ENCODE peak calls at places on chromosomes 5 and 9, in six cellular contexts. One of them, this sample, is unnamed.

GRCh38 chr9:113580041-113580953 is 116.8 kb downstream of the RGS3 start:
- DNase-seq in cardiac fibroblast: peak; percentile 71
- DNase-seq in HFF-Myc: no peak
- DNase-seq in adipocyte: peak; percentile 52
- DNase-seq in kidney epithelial cell: no peak
- DNase-seq in tibial artery: peak; percentile 97
- DNase-seq in this sample: no peak

GRCh38 chr5:91361055-91361701 is 21.9 kb downstream of the ARRDC3 start:
- DNase-seq in cardiac fibroblast: no peak
- DNase-seq in HFF-Myc: no peak
- DNase-seq in adipocyte: no peak
- DNase-seq in kidney epithelial cell: no peak
- DNase-seq in tibial artery: no peak
- DNase-seq in this sample: no peak

GRCh38 chr5:8473827-8474568 is 605.0 kb downstream of the MTRR start:
- DNase-seq in cardiac fibroblast: no peak
- DNase-seq in HFF-Myc: no peak
- DNase-seq in adipocyte: no peak
- DNase-seq in kidney epithelial cell: no peak
- DNase-seq in tibial artery: no peak
- DNase-seq in this sample: no peak

GRCh38 chr5:163943546-163943945 is 438.1 kb downstream of the MAT2B start:
- DNase-seq in cardiac fibroblast: no peak
- DNase-seq in HFF-Myc: no peak
- DNase-seq in adipocyte: peak; percentile 31
- DNase-seq in kidney epithelial cell: no peak
- DNase-seq in tibial artery: no peak
- DNase-seq in this sample: no peak

GRCh38 chr5:73154607-73155006 is 18.4 kb upstream of the TMEM174 start:
- DNase-seq in cardiac fibroblast: no peak
- DNase-seq in HFF-Myc: no peak
- DNase-seq in adipocyte: no peak
- DNase-seq in kidney epithelial cell: no peak
- DNase-seq in tibial artery: no peak
- DNase-seq in this sample: no peak

GRCh38 chr5:172405708-172406107 is 48.6 kb downstream of the SH3PXD2B start:
- DNase-seq in cardiac fibroblast: no peak
- DNase-seq in HFF-Myc: no peak
- DNase-seq in adipocyte: no peak
- DNase-seq in kidney epithelial cell: no peak
- DNase-seq in tibial artery: no peak
- DNase-seq in this sample: no peak

GRCh38 chr9:123756484-123757106 is 173.3 kb downstream of the DENND1A start:
- DNase-seq in cardiac fibroblast: no peak
- DNase-seq in HFF-Myc: no peak
- DNase-seq in adipocyte: no peak
- DNase-seq in kidney epithelial cell: no peak
- DNase-seq in tibial artery: no peak
- DNase-seq in this sample: no peak

GRCh38 chr5:147869112-147869511 is 9.4 kb upstream of the SCGB3A2 start:
- DNase-seq in cardiac fibroblast: no peak
- DNase-seq in HFF-Myc: no peak
- DNase-seq in adipocyte: no peak
- DNase-seq in kidney epithelial cell: no peak
- DNase-seq in tibial artery: no peak
- DNase-seq in this sample: no peak

GRCh38 chr5:1820926-1821325 is 19.7 kb downstream of the NDUFS6 start:
- DNase-seq in cardiac fibroblast: no peak
- DNase-seq in HFF-Myc: no peak
- DNase-seq in adipocyte: no peak
- DNase-seq in kidney epithelial cell: no peak
- DNase-seq in tibial artery: no peak
- DNase-seq in this sample: no peak

GRCh38 chr5:79417495-79417894 is 96.4 kb downstream of the HOMER1 start:
- DNase-seq in cardiac fibroblast: no peak
- DNase-seq in HFF-Myc: no peak
- DNase-seq in adipocyte: no peak
- DNase-seq in kidney epithelial cell: no peak
- DNase-seq in tibial artery: no peak
- DNase-seq in this sample: no peak

GRCh38 chr9:89606049-89606481 is 1.3 kb downstream of the GADD45G start:
- DNase-seq in cardiac fibroblast: peak; percentile 77
- DNase-seq in HFF-Myc: no peak
- DNase-seq in adipocyte: peak; percentile 79
- DNase-seq in kidney epithelial cell: peak; percentile 35
- DNase-seq in tibial artery: peak; percentile 92
- DNase-seq in this sample: peak; percentile 20

GRCh38 chr5:108642170-108642906 is 105.4 kb upstream of the FER start:
- DNase-seq in cardiac fibroblast: peak; percentile 81
- DNase-seq in HFF-Myc: peak; percentile 65
- DNase-seq in adipocyte: peak; percentile 81
- DNase-seq in kidney epithelial cell: peak; percentile 23
- DNase-seq in tibial artery: peak; percentile 67
- DNase-seq in this sample: peak; percentile 31

GRCh38 chr5:107005653-107006052 is 665.1 kb downstream of the EFNA5 start:
- DNase-seq in cardiac fibroblast: no peak
- DNase-seq in HFF-Myc: no peak
- DNase-seq in adipocyte: no peak
- DNase-seq in kidney epithelial cell: no peak
- DNase-seq in tibial artery: no peak
- DNase-seq in this sample: no peak

GRCh38 chr5:116573617-116574431 is 799 bp downstream of the SEMA6A start:
- DNase-seq in cardiac fibroblast: peak; percentile 18
- DNase-seq in HFF-Myc: no peak
- DNase-seq in adipocyte: peak; percentile 35
- DNase-seq in kidney epithelial cell: no peak
- DNase-seq in tibial artery: peak; percentile 62
- DNase-seq in this sample: no peak

GRCh38 chr9:121568541-121569265 is 69.1 kb upstream of the GGTA1 start:
- DNase-seq in cardiac fibroblast: no peak
- DNase-seq in HFF-Myc: no peak
- DNase-seq in adipocyte: no peak
- DNase-seq in kidney epithelial cell: no peak
- DNase-seq in tibial artery: peak; percentile 76
- DNase-seq in this sample: no peak

GRCh38 chr9:117828466-117828865 is 124.3 kb downstream of the TLR4 start:
- DNase-seq in cardiac fibroblast: no peak
- DNase-seq in HFF-Myc: no peak
- DNase-seq in adipocyte: no peak
- DNase-seq in kidney epithelial cell: peak; percentile 35
- DNase-seq in tibial artery: no peak
- DNase-seq in this sample: no peak

GRCh38 chr9:96617439-96618185 is 2.0 kb downstream of the CDC14B start:
- DNase-seq in cardiac fibroblast: no peak
- DNase-seq in HFF-Myc: no peak
- DNase-seq in adipocyte: no peak
- DNase-seq in kidney epithelial cell: no peak
- DNase-seq in tibial artery: peak; percentile 71
- DNase-seq in this sample: no peak
- H3K4me3 ChIP-seq in cardiac fibroblast: peak overlapping the region; percentile 11
- H3K4me3 ChIP-seq in HFF-Myc: peak overlapping the region; percentile 61
- H3K4me3 ChIP-seq in adipocyte: peak overlapping the region; percentile 88
- H3K4me3 ChIP-seq in kidney epithelial cell: peak overlapping the region; percentile 73
- H3K4me3 ChIP-seq in tibial artery: peak overlapping the region; percentile 87
- H3K4me3 ChIP-seq in this sample: no peak overlapping the region

GRCh38 chr5:156327306-156327705 is 342 bp downstream of the SGCD start:
- DNase-seq in cardiac fibroblast: peak; percentile 45
- DNase-seq in HFF-Myc: no peak
- DNase-seq in adipocyte: peak; percentile 61
- DNase-seq in kidney epithelial cell: no peak
- DNase-seq in tibial artery: no peak
- DNase-seq in this sample: no peak

GRCh38 chr5:156328766-156329165 is 1.8 kb downstream of the SGCD start:
- DNase-seq in cardiac fibroblast: no peak
- DNase-seq in HFF-Myc: no peak
- DNase-seq in adipocyte: peak; percentile 12
- DNase-seq in kidney epithelial cell: no peak
- DNase-seq in tibial artery: no peak
- DNase-seq in this sample: no peak

GRCh38 chr5:156325671-156326070 is 1.3 kb upstream of the SGCD start:
- DNase-seq in cardiac fibroblast: no peak
- DNase-seq in HFF-Myc: no peak
- DNase-seq in adipocyte: no peak
- DNase-seq in kidney epithelial cell: no peak
- DNase-seq in tibial artery: no peak
- DNase-seq in this sample: no peak

GRCh38 chr5:156328176-156328575 is 1.2 kb downstream of the SGCD start:
- DNase-seq in cardiac fibroblast: peak; percentile 0
- DNase-seq in HFF-Myc: no peak
- DNase-seq in adipocyte: peak; percentile 64
- DNase-seq in kidney epithelial cell: no peak
- DNase-seq in tibial artery: no peak
- DNase-seq in this sample: no peak

GRCh38 chr5:156326718-156327259 is at the start of gene SGCD:
- DNase-seq in cardiac fibroblast: peak; percentile 91
- DNase-seq in HFF-Myc: peak; percentile 88
- DNase-seq in adipocyte: peak; percentile 94
- DNase-seq in kidney epithelial cell: peak; percentile 34
- DNase-seq in tibial artery: peak; percentile 87
- DNase-seq in this sample: peak; percentile 94
- H3K4me3 ChIP-seq in cardiac fibroblast: peak within 1 kb of the TSS; percentile 33
- H3K4me3 ChIP-seq in HFF-Myc: peak within 1 kb of the TSS; percentile 60
- H3K4me3 ChIP-seq in adipocyte: peak within 1 kb of the TSS; percentile 87
- H3K4me3 ChIP-seq in kidney epithelial cell: peak within 1 kb of the TSS; percentile 10
- H3K4me3 ChIP-seq in tibial artery: peak within 1 kb of the TSS; percentile 57
- H3K4me3 ChIP-seq in this sample: peak within 1 kb of the TSS; percentile 50

GRCh38 chr5:52994266-52994665 is 5.1 kb downstream of the ITGA2 start:
- DNase-seq in cardiac fibroblast: no peak
- DNase-seq in HFF-Myc: no peak
- DNase-seq in adipocyte: no peak
- DNase-seq in kidney epithelial cell: no peak
- DNase-seq in tibial artery: no peak
- DNase-seq in this sample: no peak

GRCh38 chr5:52996966-52997365 is 7.8 kb downstream of the ITGA2 start:
- DNase-seq in cardiac fibroblast: no peak
- DNase-seq in HFF-Myc: no peak
- DNase-seq in adipocyte: no peak
- DNase-seq in kidney epithelial cell: no peak
- DNase-seq in tibial artery: no peak
- DNase-seq in this sample: no peak

GRCh38 chr5:52995914-52996313 is 6.8 kb downstream of the ITGA2 start:
- DNase-seq in cardiac fibroblast: no peak
- DNase-seq in HFF-Myc: no peak
- DNase-seq in adipocyte: no peak
- DNase-seq in kidney epithelial cell: no peak
- DNase-seq in tibial artery: no peak
- DNase-seq in this sample: no peak

GRCh38 chr5:52993367-52993766 is 4.2 kb downstream of the ITGA2 start:
- DNase-seq in cardiac fibroblast: no peak
- DNase-seq in HFF-Myc: no peak
- DNase-seq in adipocyte: no peak
- DNase-seq in kidney epithelial cell: no peak
- DNase-seq in tibial artery: no peak
- DNase-seq in this sample: no peak

DNA sequence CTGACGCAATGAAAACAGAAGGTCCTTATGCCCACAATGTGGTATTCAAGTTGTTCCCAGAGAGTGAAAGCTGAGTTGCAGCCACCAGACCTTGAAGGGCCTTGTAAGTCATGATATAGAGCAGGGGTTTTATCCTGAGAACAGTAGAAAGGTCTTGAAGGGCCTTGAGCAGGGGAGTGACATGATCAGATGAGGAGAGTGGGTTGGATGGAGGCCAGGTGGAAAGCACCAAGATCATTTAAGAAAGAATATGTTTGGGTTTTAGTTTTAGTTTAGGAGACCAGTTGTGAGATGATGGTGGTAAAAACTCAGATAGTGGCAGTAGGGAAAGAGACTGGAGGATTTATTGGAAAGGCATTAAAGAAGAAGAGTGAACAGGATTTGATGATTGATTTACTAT is 5.9 kb downstream of the ITGA2 start:
- DNase-seq in cardiac fibroblast: no peak
- DNase-seq in HFF-Myc: no peak
- DNase-seq in adipocyte: no peak
- DNase-seq in kidney epithelial cell: no peak
- DNase-seq in tibial artery: no peak
- DNase-seq in this sample: no peak
- H3K4me3 ChIP-seq in cardiac fibroblast: no peak overlapping the region
- H3K4me3 ChIP-seq in HFF-Myc: no peak overlapping the region
- H3K4me3 ChIP-seq in adipocyte: no peak overlapping the region
- H3K4me3 ChIP-seq in kidney epithelial cell: no peak overlapping the region
- H3K4me3 ChIP-seq in tibial artery: no peak overlapping the region
- H3K4me3 ChIP-seq in this sample: no peak overlapping the region

GRCh38 chr5:14006823-14007510 is 62.5 kb upstream of the DNAH5 start:
- DNase-seq in cardiac fibroblast: no peak
- DNase-seq in HFF-Myc: no peak
- DNase-seq in adipocyte: peak; percentile 20
- DNase-seq in kidney epithelial cell: no peak
- DNase-seq in tibial artery: no peak
- DNase-seq in this sample: no peak
- H3K4me3 ChIP-seq in cardiac fibroblast: no peak overlapping the region
- H3K4me3 ChIP-seq in HFF-Myc: no peak overlapping the region
- H3K4me3 ChIP-seq in adipocyte: no peak overlapping the region
- H3K4me3 ChIP-seq in kidney epithelial cell: no peak overlapping the region
- H3K4me3 ChIP-seq in tibial artery: no peak overlapping the region
- H3K4me3 ChIP-seq in this sample: no peak overlapping the region

GRCh38 chr9:134130503-134131375 is 5.1 kb upstream of the WDR5 start:
- DNase-seq in cardiac fibroblast: peak; percentile 31
- DNase-seq in HFF-Myc: no peak
- DNase-seq in adipocyte: no peak
- DNase-seq in kidney epithelial cell: no peak
- DNase-seq in tibial artery: peak; percentile 82
- DNase-seq in this sample: no peak
- H3K4me3 ChIP-seq in cardiac fibroblast: no peak overlapping the region
- H3K4me3 ChIP-seq in HFF-Myc: no peak overlapping the region
- H3K4me3 ChIP-seq in adipocyte: no peak overlapping the region
- H3K4me3 ChIP-seq in kidney epithelial cell: no peak overlapping the region
- H3K4me3 ChIP-seq in tibial artery: peak overlapping the region; percentile 17
- H3K4me3 ChIP-seq in this sample: no peak overlapping the region

DNA sequence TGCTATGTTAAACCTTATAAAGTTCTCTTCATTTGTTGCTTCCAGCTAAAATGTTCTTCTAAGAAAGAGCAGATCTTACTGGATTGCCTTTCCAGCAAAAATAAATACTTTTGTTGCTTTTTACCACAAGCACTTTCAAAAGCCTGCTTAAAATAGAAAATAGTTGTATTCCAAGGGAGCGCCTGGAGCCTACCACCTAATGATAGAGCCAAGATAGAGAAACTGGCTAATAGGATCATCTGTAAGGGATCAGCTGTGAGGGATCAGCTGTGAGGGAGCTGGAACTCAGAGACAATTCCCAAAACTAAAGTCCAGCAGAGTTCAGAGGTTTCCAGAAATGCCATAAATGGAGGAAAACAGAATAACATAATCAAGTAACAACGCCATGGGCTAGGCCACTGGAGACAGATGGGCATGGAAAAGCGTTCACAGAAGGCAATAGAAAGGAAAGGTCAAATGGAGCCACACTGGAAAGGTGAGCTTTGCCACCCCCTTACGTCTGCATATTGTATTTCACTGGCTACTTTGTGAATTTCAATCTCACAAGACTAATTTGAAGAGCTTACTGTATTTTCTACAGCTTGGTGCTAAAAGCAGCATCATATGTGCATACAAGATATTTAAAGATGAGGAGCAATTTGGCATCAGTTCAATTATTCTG is 140.6 kb upstream of the TLE4 start:
- DNase-seq in cardiac fibroblast: no peak
- DNase-seq in HFF-Myc: no peak
- DNase-seq in adipocyte: no peak
- DNase-seq in kidney epithelial cell: no peak
- DNase-seq in tibial artery: no peak
- DNase-seq in this sample: no peak
- H3K4me3 ChIP-seq in cardiac fibroblast: no peak overlapping the region
- H3K4me3 ChIP-seq in HFF-Myc: no peak overlapping the region
- H3K4me3 ChIP-seq in adipocyte: no peak overlapping the region
- H3K4me3 ChIP-seq in kidney epithelial cell: no peak overlapping the region
- H3K4me3 ChIP-seq in tibial artery: no peak overlapping the region
- H3K4me3 ChIP-seq in this sample: no peak overlapping the region

GRCh38 chr5:58455066-58455465 is 4.8 kb downstream of the PLK2 start:
- DNase-seq in cardiac fibroblast: peak; percentile 43
- DNase-seq in HFF-Myc: no peak
- DNase-seq in adipocyte: no peak
- DNase-seq in kidney epithelial cell: no peak
- DNase-seq in tibial artery: no peak
- DNase-seq in this sample: peak; percentile 70
- H3K4me3 ChIP-seq in cardiac fibroblast: peak overlapping the region; percentile 92
- H3K4me3 ChIP-seq in HFF-Myc: peak overlapping the region; percentile 72
- H3K4me3 ChIP-seq in adipocyte: no peak overlapping the region
- H3K4me3 ChIP-seq in kidney epithelial cell: peak overlapping the region; percentile 96
- H3K4me3 ChIP-seq in tibial artery: no peak overlapping the region
- H3K4me3 ChIP-seq in this sample: no peak overlapping the region